ENCODE peak calls at places on chromosomes 11 and 22, in four cellular contexts. One of them, this sample, is unnamed.

GRCh38 chr11:60756307-60757032 is at the start of gene MS4A15:
- DNase-seq in right atrium auricular region: no peak
- DNase-seq in heart right ventricle: no peak
- DNase-seq in AG09319: no peak
- DNase-seq in this sample: no peak

GRCh38 chr11:78111298-78111697 is 28.1 kb downstream of the ALG8 start:
- DNase-seq in right atrium auricular region: no peak
- DNase-seq in heart right ventricle: no peak
- DNase-seq in AG09319: no peak
- DNase-seq in this sample: no peak

GRCh38 chr22:23419931-23420330 is 160.2 kb downstream of the IGLL1 start:
- DNase-seq in right atrium auricular region: no peak
- DNase-seq in heart right ventricle: no peak
- DNase-seq in AG09319: no peak
- DNase-seq in this sample: no peak

GRCh38 chr11:7606496-7606895 is 66.8 kb downstream of the CYB5R2 start:
- DNase-seq in right atrium auricular region: no peak
- DNase-seq in heart right ventricle: no peak
- DNase-seq in AG09319: no peak
- DNase-seq in this sample: no peak

GRCh38 chr11:65575568-65576231 is at the start of gene EHBP1L1:
- DNase-seq in right atrium auricular region: no peak
- DNase-seq in heart right ventricle: peak
- DNase-seq in AG09319: no peak
- DNase-seq in this sample: peak

GRCh38 chr11:68099474-68100405 is 21.4 kb downstream of the CHKA start:
- DNase-seq in right atrium auricular region: no peak
- DNase-seq in heart right ventricle: peak
- DNase-seq in AG09319: no peak
- DNase-seq in this sample: peak

GRCh38 chr11:11149671-11150459 is 203.2 kb downstream of the CSNK2A3 start:
- DNase-seq in right atrium auricular region: no peak
- DNase-seq in heart right ventricle: no peak
- DNase-seq in AG09319: no peak
- DNase-seq in this sample: no peak

GRCh38 chr11:22193348-22194051 is 615 bp downstream of the ANO5 start:
- DNase-seq in right atrium auricular region: no peak
- DNase-seq in heart right ventricle: peak
- DNase-seq in AG09319: no peak
- DNase-seq in this sample: peak

GRCh38 chr11:122103366-122103765 is 12.6 kb downstream of the BLID start:
- DNase-seq in right atrium auricular region: no peak
- DNase-seq in heart right ventricle: no peak
- DNase-seq in AG09319: no peak
- DNase-seq in this sample: no peak

GRCh38 chr11:16604784-16605439 is 133.5 kb upstream of the C11orf58 start:
- DNase-seq in right atrium auricular region: no peak
- DNase-seq in heart right ventricle: peak
- DNase-seq in AG09319: no peak
- DNase-seq in this sample: peak

GRCh38 chr11:30586251-30587144 is at the start of gene MPPED2:
- DNase-seq in right atrium auricular region: no peak
- DNase-seq in heart right ventricle: peak
- DNase-seq in AG09319: no peak
- DNase-seq in this sample: no peak

GRCh38 chr11:93945596-93945995 is 75.6 kb upstream of the HEPHL1 start:
- DNase-seq in right atrium auricular region: no peak
- DNase-seq in heart right ventricle: no peak
- DNase-seq in AG09319: no peak
- DNase-seq in this sample: no peak

GRCh38 chr11:103936059-103936458 is 100.4 kb upstream of the DDI1 start:
- DNase-seq in right atrium auricular region: no peak
- DNase-seq in heart right ventricle: no peak
- DNase-seq in AG09319: no peak
- DNase-seq in this sample: no peak

GRCh38 chr22:43159484-43160178 is 8.3 kb downstream of the TSPO start:
- DNase-seq in right atrium auricular region: no peak
- DNase-seq in heart right ventricle: no peak
- DNase-seq in AG09319: no peak
- DNase-seq in this sample: no peak

GRCh38 chr11:2999464-2999998 is 7.4 kb upstream of the NAP1L4 start:
- DNase-seq in right atrium auricular region: no peak
- DNase-seq in heart right ventricle: no peak
- DNase-seq in AG09319: no peak
- DNase-seq in this sample: no peak

GRCh38 chr11:4664791-4665190 is 21.0 kb downstream of the OR51E1 start:
- DNase-seq in right atrium auricular region: no peak
- DNase-seq in heart right ventricle: no peak
- DNase-seq in AG09319: no peak
- DNase-seq in this sample: no peak

GRCh38 chr22:44196241-44196640 is 15.5 kb downstream of the PARVG start:
- DNase-seq in right atrium auricular region: no peak
- DNase-seq in heart right ventricle: no peak
- DNase-seq in AG09319: no peak
- DNase-seq in this sample: no peak

GRCh38 chr22:44707752-44708151 is 5.7 kb downstream of the PRR5 start:
- DNase-seq in right atrium auricular region: no peak
- DNase-seq in heart right ventricle: no peak
- DNase-seq in AG09319: no peak
- DNase-seq in this sample: no peak

GRCh38 chr11:76194872-76195668 is 11.2 kb downstream of the WNT11 start:
- DNase-seq in right atrium auricular region: no peak
- DNase-seq in heart right ventricle: no peak
- DNase-seq in AG09319: no peak
- DNase-seq in this sample: no peak

DNA sequence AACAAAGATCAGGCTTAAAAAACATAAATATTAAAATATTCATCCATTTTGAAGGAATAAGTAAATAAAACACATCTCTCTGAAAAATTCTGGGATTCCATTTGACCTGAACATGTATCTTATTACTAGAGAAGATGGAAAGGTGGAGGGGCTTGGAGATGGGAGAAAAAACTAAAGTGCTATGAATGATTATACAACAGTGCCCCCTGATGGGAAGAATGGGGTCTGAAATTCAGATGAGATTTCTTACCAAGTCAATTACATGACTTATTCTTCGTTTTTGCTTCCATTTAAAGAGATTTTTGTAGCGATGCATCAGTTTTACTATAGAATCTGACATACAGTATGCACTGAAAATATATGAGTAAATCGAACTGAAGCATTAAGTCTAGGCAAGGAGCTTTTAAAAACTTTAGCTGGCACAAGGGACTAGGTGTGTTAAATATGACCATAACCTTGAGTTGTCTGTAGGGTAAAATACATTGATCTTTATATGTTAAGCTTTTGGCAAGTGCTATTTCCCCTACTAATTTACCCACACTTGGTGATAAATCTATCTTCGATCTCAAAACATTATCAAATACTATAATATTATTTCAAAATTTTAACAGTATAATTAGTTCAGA is 718.8 kb downstream of the CNTN5 start:
- DNase-seq in right atrium auricular region: no peak
- DNase-seq in heart right ventricle: no peak
- DNase-seq in AG09319: no peak
- DNase-seq in this sample: no peak
- TF ChIP-seq CTCF in right atrium auricular region: no peak
- TF ChIP-seq CTCF in heart right ventricle: peak
- TF ChIP-seq CTCF in AG09319: no peak
- TF ChIP-seq CTCF in this sample: no peak

GRCh38 chr11:128205796-128206195 is 381.6 kb downstream of the ETS1 start:
- DNase-seq in right atrium auricular region: no peak
- DNase-seq in heart right ventricle: no peak
- DNase-seq in AG09319: no peak
- DNase-seq in this sample: no peak

GRCh38 chr11:128201801-128202200 is 385.6 kb downstream of the ETS1 start:
- DNase-seq in right atrium auricular region: no peak
- DNase-seq in heart right ventricle: no peak
- DNase-seq in AG09319: no peak
- DNase-seq in this sample: no peak

GRCh38 chr11:128206476-128206875 is 380.9 kb downstream of the ETS1 start:
- DNase-seq in right atrium auricular region: no peak
- DNase-seq in heart right ventricle: no peak
- DNase-seq in AG09319: no peak
- DNase-seq in this sample: no peak

GRCh38 chr11:128207861-128208321 is 379.5 kb downstream of the ETS1 start:
- DNase-seq in right atrium auricular region: no peak
- DNase-seq in heart right ventricle: no peak
- DNase-seq in AG09319: peak
- DNase-seq in this sample: no peak

GRCh38 chr11:128204898-128205297 is 382.5 kb downstream of the ETS1 start:
- DNase-seq in right atrium auricular region: no peak
- DNase-seq in heart right ventricle: no peak
- DNase-seq in AG09319: no peak
- DNase-seq in this sample: no peak
- TF ChIP-seq CTCF in right atrium auricular region: no peak
- TF ChIP-seq CTCF in heart right ventricle: no peak
- TF ChIP-seq CTCF in AG09319: no peak
- TF ChIP-seq CTCF in this sample: no peak

DNA sequence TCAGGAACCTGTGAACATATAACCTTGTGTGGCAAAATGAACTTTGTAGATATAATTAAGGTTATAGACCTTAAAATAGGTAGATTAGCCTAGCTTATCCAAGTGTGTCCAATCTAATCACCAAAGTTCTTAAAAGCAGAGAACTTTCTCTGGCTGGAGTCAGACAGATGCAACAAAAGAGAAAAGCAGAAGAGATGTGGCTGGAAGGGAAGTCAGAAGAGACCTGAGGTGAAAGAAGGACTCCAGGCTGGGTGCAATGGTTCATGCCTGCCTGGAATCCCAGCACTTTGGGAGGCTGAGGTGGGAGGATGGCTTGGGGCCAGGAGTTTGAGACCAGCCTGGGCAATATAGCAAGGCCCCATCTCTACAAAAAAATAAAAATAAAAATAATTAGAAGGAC is 39.4 kb upstream of the SWAP70 start:
- DNase-seq in right atrium auricular region: no peak
- DNase-seq in heart right ventricle: no peak
- DNase-seq in AG09319: no peak
- DNase-seq in this sample: no peak
- TF ChIP-seq CTCF in right atrium auricular region: no peak
- TF ChIP-seq CTCF in heart right ventricle: no peak
- TF ChIP-seq CTCF in AG09319: no peak
- TF ChIP-seq CTCF in this sample: no peak

DNA sequence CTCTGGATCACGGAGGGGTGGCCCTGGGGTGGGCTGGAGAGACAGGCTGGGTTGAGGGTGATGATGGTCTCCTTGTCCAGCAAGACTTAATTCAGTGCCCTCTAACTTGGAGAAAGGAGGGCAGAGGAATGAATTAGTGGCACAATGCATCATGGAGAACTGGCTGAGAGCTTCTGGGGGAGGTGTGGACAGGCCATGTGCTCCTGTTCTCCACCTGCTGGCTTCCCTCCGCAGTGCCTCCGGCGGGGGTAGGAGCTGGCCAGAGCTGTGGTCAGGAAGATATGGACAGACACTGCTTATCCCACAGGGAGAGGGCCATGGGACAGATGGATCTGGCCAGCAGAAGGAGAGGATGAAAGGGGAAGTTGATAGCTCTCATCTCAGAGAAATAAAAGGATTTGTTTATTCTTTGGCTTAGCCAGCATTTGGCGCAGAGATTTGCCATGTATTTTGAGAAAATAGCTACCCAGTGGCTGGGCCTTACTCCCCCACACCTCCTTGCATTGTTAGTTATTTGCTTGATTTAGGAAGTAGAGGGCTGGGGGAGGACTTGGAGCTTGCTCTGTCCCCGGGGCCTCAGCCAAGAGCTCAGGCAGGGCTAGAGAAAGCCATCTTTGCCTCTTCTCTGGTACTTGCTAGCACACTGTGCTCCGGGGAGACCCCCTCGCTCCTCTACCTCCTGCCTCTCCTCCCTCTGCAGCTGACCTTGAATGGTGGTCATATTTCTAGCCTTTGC is 93.2 kb downstream of the SCN3B start:
- DNase-seq in right atrium auricular region: no peak
- DNase-seq in heart right ventricle: no peak
- DNase-seq in AG09319: no peak
- DNase-seq in this sample: no peak
- TF ChIP-seq CTCF in right atrium auricular region: no peak
- TF ChIP-seq CTCF in heart right ventricle: peak
- TF ChIP-seq CTCF in AG09319: peak
- TF ChIP-seq CTCF in this sample: no peak

GRCh38 chr11:680970-681369 is 14.1 kb downstream of the DEAF1 start:
- DNase-seq in right atrium auricular region: no peak
- DNase-seq in heart right ventricle: no peak
- DNase-seq in AG09319: no peak
- DNase-seq in this sample: no peak

GRCh38 chr11:674406-674805 is 20.6 kb downstream of the DEAF1 start:
- DNase-seq in right atrium auricular region: no peak
- DNase-seq in heart right ventricle: no peak
- DNase-seq in AG09319: no peak
- DNase-seq in this sample: no peak

GRCh38 chr11:679271-680207 is 15.5 kb downstream of the DEAF1 start:
- DNase-seq in right atrium auricular region: no peak
- DNase-seq in heart right ventricle: no peak
- DNase-seq in AG09319: no peak
- DNase-seq in this sample: no peak

GRCh38 chr11:680476-680875 is 14.5 kb downstream of the DEAF1 start:
- DNase-seq in right atrium auricular region: no peak
- DNase-seq in heart right ventricle: peak
- DNase-seq in AG09319: no peak
- DNase-seq in this sample: no peak

GRCh38 chr11:678297-678696 is 16.7 kb downstream of the DEAF1 start:
- DNase-seq in right atrium auricular region: no peak
- DNase-seq in heart right ventricle: no peak
- DNase-seq in AG09319: no peak
- DNase-seq in this sample: no peak
- TF ChIP-seq CTCF in right atrium auricular region: no peak
- TF ChIP-seq CTCF in heart right ventricle: no peak
- TF ChIP-seq CTCF in AG09319: no peak
- TF ChIP-seq CTCF in this sample: no peak

GRCh38 chr22:19705181-19705934 is 8.9 kb upstream of the SEPTIN5 start:
- DNase-seq in right atrium auricular region: no peak
- DNase-seq in heart right ventricle: no peak
- DNase-seq in AG09319: no peak
- DNase-seq in this sample: no peak
- TF ChIP-seq CTCF in right atrium auricular region: no peak
- TF ChIP-seq CTCF in heart right ventricle: no peak
- TF ChIP-seq CTCF in AG09319: no peak
- TF ChIP-seq CTCF in this sample: no peak

This sample was measured in lung.